ENCODE peak calls at places on chromosomes 16 and 17, in nine cellular contexts. C is stimulated activated CD8-positive, alpha-beta memory T cell treated with anti-CD3 and anti-CD28 coated beads, Interleukin-7, amount 100 ng/mL, for 24 hours; M is progenitor cell of endocrine pancreas; Y is NCI-H345; U is MG63; V is body of pancreas; G is KG1; F is ELR; D is stomach. E is an unnamed sample.

GRCh38 chr17:13197586-13197985 is 179.8 kb upstream of the ELAC2 start:
- DNase-seq in C (no peak), M (no peak), Y (no peak), U (no peak), V (no peak), G (no peak), F (no peak), D (no peak), E (no peak)

GRCh38 chr16:2299121-2299914 is 31.4 kb upstream of the RNPS1 start:
- DNase-seq in C (no peak), M (no peak), Y (no peak), U (no peak), V (no peak), G (no peak), F (no peak), D (no peak), E (no peak)

GRCh38 chr16:1899641-1900451 is 18.4 kb downstream of the HS3ST6 start:
- DNase-seq in C (no peak), M (no peak), Y (peak; percentile 96), U (no peak), V (peak; percentile 59), G (no peak), F (no peak), D (peak; percentile 65), E (no peak)

GRCh38 chr17:49634487-49634865 is 43.4 kb downstream of the SPOP start:
- DNase-seq in C (no peak), M (no peak), Y (no peak), U (no peak), V (no peak), G (no peak), F (no peak), D (no peak), E (peak; percentile 73)

GRCh38 chr16:68116256-68116853 is 31.2 kb downstream of the NFATC3 start:
- DNase-seq in C (no peak), M (no peak), Y (no peak), U (no peak), V (no peak), G (no peak), F (peak; percentile 58), D (no peak), E (peak; percentile 13)

GRCh38 chr16:2856061-2856670 is 1.8 kb downstream of the PRSS22 start:
- DNase-seq in C (no peak), M (no peak), Y (peak; percentile 19), U (no peak), V (peak; percentile 57), G (no peak), F (no peak), D (peak; percentile 72), E (no peak)

GRCh38 chr16:54152362-54153239 is 134.0 kb downstream of the IRX3 start:
- DNase-seq in C (no peak), M (no peak), Y (no peak), U (no peak), V (no peak), G (no peak), F (no peak), D (no peak), E (no peak)

GRCh38 chr17:79473836-79474204 is 137.0 kb downstream of the RBFOX3 start:
- DNase-seq in C (no peak), M (no peak), Y (no peak), U (no peak), V (no peak), G (no peak), F (no peak), D (no peak), E (no peak)

GRCh38 chr16:68948230-68948910 is 105.0 kb downstream of the TANGO6 start:
- DNase-seq in C (no peak), M (no peak), Y (no peak), U (no peak), V (no peak), G (no peak), F (peak; percentile 26), D (no peak), E (no peak)

GRCh38 chr17:64174686-64175456 is 44.9 kb upstream of the ERN1 start:
- DNase-seq in C (no peak), M (no peak), Y (no peak), U (no peak), V (no peak), G (no peak), F (peak; percentile 66), D (no peak), E (no peak)

GRCh38 chr16:25034916-25035315 is 19.7 kb upstream of the ARHGAP17 start:
- DNase-seq in C (no peak), M (no peak), Y (no peak), U (no peak), V (no peak), G (no peak), F (peak; percentile 30), D (no peak), E (no peak)

GRCh38 chr16:24986512-24987303 is 28.5 kb downstream of the ARHGAP17 start:
- DNase-seq in C (no peak), M (no peak), Y (no peak), U (peak; percentile 77), V (no peak), G (peak; percentile 8), F (peak; percentile 88), D (no peak), E (peak; percentile 45)

GRCh38 chr17:63481488-63481870 is 4.6 kb downstream of the ACE start:
- DNase-seq in C (no peak), M (no peak), Y (no peak), U (no peak), V (no peak), G (no peak), F (no peak), D (no peak), E (no peak)

GRCh38 chr17:57959929-57960328 is 4.7 kb upstream of the CUEDC1 start:
- DNase-seq in C (no peak), M (no peak), Y (no peak), U (no peak), V (no peak), G (no peak), F (no peak), D (no peak), E (no peak)

GRCh38 chr16:86568677-86569623 is 2.3 kb downstream of the FOXC2 start:
- DNase-seq in C (no peak), M (no peak), Y (no peak), U (no peak), V (no peak), G (no peak), F (no peak), D (no peak), E (no peak)

GRCh38 chr17:78450696-78451344 is 72.4 kb downstream of the PGS1 start:
- DNase-seq in C (no peak), M (no peak), Y (peak; percentile 41), U (no peak), V (no peak), G (no peak), F (no peak), D (no peak), E (peak; percentile 73)

GRCh38 chr17:36870618-36871002 is 66.7 kb upstream of the LHX1 start:
- DNase-seq in C (no peak), M (no peak), Y (no peak), U (no peak), V (no peak), G (no peak), F (no peak), D (no peak), E (no peak)

GRCh38 chr17:46152423-46152822 is 40.8 kb downstream of the KANSL1 start:
- DNase-seq in C (no peak), M (no peak), Y (peak; percentile 24), U (no peak), V (no peak), G (no peak), F (no peak), D (no peak), E (no peak)

GRCh38 chr17:3917391-3917931 is 1.2 kb upstream of the P2RX1 start:
- DNase-seq in C (no peak), M (no peak), Y (peak; percentile 20), U (no peak), V (no peak), G (no peak), F (peak; percentile 25), D (peak; percentile 68), E (no peak)

GRCh38 chr17:35144840-35145239 is 2.7 kb upstream of the NLE1 start:
- DNase-seq in C (no peak), M (no peak), Y (no peak), U (no peak), V (no peak), G (no peak), F (no peak), D (no peak), E (no peak)

GRCh38 chr17:36919407-36919968 is 17.8 kb upstream of the LHX1 start:
- DNase-seq in C (no peak), M (no peak), Y (no peak), U (no peak), V (no peak), G (no peak), F (no peak), D (no peak), E (no peak)

GRCh38 chr16:11232852-11233726 is 22.9 kb downstream of the SOCS1 start:
- DNase-seq in C (peak; percentile 80), M (no peak), Y (no peak), U (no peak), V (no peak), G (peak; percentile 75), F (no peak), D (peak; percentile 64), E (peak; percentile 55)

E was measured in cerebellar cortex.